ENCODE peak calls at places on chromosome 3, in five cellular contexts. X is tibial artery; O is CD8-positive, alpha-beta T cell; G is RWPE1; N is GM20000. I is an unnamed sample.

GRCh38 chr3:58946875-58947274 is 103.0 kb downstream of the CFAP20DC start:
- DNase-seq in X (no peak), O (no peak), G (no peak), N (no peak), I (no peak)

GRCh38 chr3:37579181-37579580 is 282.5 kb upstream of the CTDSPL start:
- DNase-seq in X (no peak), O (no peak), G (no peak), N (no peak), I (no peak)

GRCh38 chr3:171256445-171257250 is 203.6 kb downstream of the TNIK start:
- DNase-seq in X (no peak), O (no peak), G (no peak), N (no peak), I (no peak)

GRCh38 chr3:8298021-8298954 is 203.3 kb upstream of the LMCD1 start:
- DNase-seq in X (no peak), O (no peak), G (no peak), N (no peak), I (no peak)

GRCh38 chr3:154294016-154294415 is 30.3 kb downstream of the DHX36 start:
- DNase-seq in X (no peak), O (no peak), G (no peak), N (no peak), I (no peak)

GRCh38 chr3:129627350-129628168 is 21.1 kb upstream of the PLXND1 start:
- DNase-seq in X (peak), O (peak), G (peak), N (peak), I (peak)

GRCh38 chr3:37862712-37863551 is 1.3 kb downstream of the CTDSPL start:
- DNase-seq in X (peak), O (no peak), G (peak), N (peak), I (peak)

GRCh38 chr3:146100825-146101444 is 60.0 kb downstream of the PLOD2 start:
- DNase-seq in X (no peak), O (no peak), G (no peak), N (no peak), I (no peak)

GRCh38 chr3:107965141-107965540 is 125.7 kb downstream of the CD47 start:
- DNase-seq in X (no peak), O (no peak), G (no peak), N (no peak), I (no peak)

GRCh38 chr3:16427309-16427965 is 86.1 kb downstream of the RFTN1 start:
- DNase-seq in X (peak), O (no peak), G (no peak), N (no peak), I (peak)

GRCh38 chr3:170107926-170108325 is 70.1 kb downstream of the GPR160 start:
- DNase-seq in X (no peak), O (no peak), G (no peak), N (no peak), I (no peak)

DNA sequence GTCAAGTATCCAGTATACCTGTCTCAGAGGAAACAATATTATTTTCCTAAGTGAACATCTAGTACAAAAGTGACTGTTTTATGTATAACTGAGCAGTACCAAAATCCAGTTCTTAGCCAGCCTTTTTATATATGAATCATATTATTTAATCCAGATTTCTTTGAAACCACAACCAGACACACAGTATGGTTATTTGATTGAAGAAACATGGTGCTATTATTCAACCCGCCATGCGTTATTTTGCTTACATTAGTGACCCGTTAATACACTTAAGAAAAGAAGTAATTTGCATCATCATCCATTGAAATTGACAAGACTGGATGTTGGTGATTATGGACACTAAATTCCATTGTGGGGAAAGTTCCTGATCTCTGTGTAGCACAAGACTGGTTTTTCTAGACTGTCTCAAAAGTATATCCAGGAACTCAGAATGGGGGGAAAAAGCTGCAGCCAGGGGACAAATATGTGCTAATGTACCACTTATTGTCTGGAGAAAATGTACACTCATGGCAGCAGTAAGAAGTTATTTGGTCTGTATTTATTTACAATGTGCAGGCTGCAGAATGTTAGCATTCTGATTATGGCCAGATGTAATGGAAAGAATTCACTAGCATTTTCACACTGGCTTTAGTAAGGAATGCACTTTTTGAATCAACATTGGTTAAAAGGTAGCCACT is 80.3 kb downstream of the FILIP1L start:
- DNase-seq in X (no peak), O (no peak), G (no peak), N (no peak), I (peak)
- TF ChIP-seq CTCF in X (no peak), O (no peak), G (no peak), N (no peak), I (no peak)

GRCh38 chr3:177050466-177051237 is 146.6 kb downstream of the TBL1XR1 start:
- DNase-seq in X (no peak), O (no peak), G (peak), N (no peak), I (peak)
- TF ChIP-seq CTCF in X (peak), O (peak), G (peak), N (no peak), I (peak)

GRCh38 chr3:155496206-155496605 is 202.7 kb upstream of the STRIT1 start:
- DNase-seq in X (no peak), O (no peak), G (no peak), N (no peak), I (no peak)

GRCh38 chr3:155492841-155493240 is 199.4 kb upstream of the STRIT1 start:
- DNase-seq in X (no peak), O (no peak), G (no peak), N (no peak), I (no peak)

GRCh38 chr3:155494332-155494731 is 200.8 kb upstream of the STRIT1 start:
- DNase-seq in X (no peak), O (no peak), G (no peak), N (peak), I (no peak)

GRCh38 chr3:155495387-155495786 is 201.9 kb upstream of the STRIT1 start:
- DNase-seq in X (no peak), O (no peak), G (no peak), N (no peak), I (peak)

DNA sequence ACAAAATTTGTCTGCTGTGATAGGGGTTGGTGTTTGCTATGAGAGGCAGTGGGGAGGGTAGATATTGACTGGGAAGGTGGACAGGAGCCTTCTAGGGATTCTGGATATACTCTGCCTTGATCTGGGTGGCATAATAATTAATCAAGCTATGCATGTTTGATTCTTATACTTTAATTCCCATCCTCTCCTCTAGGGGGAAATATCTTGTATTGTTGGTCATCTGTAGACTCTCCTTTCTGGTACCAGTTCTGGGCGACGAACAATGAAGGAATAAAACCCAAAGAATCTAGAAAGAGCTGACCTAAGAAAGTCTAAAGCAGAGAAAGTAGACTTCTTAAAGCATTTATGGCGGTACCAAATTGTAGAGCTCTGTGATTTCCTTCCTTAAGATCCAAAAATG is 198.2 kb upstream of the STRIT1 start:
- DNase-seq in X (no peak), O (no peak), G (no peak), N (no peak), I (no peak)
- TF ChIP-seq CTCF in X (no peak), O (no peak), G (no peak), N (no peak), I (no peak)

DNA sequence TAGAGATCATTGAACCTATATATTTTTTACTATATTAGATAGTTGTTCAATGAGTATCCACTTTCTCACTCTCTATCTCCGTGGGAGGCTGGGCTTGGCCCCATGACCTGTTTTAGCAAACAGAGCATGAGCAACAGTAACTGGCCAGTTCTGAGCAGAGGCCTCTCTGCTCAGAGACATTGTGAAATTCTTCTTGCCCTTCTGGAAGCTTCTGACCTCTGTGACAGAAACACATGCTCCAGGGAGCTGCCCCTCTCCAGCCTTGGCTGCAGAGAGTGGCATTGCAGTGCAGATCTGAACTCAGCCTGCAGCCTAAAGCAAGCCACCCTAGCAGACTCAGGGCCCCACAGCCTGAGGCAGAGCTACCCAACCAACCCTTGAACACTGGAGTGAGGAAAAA is 20.5 kb downstream of the FAM240A start:
- DNase-seq in X (no peak), O (no peak), G (no peak), N (no peak), I (no peak)
- TF ChIP-seq CTCF in X (no peak), O (no peak), G (no peak), N (no peak), I (no peak)

DNA sequence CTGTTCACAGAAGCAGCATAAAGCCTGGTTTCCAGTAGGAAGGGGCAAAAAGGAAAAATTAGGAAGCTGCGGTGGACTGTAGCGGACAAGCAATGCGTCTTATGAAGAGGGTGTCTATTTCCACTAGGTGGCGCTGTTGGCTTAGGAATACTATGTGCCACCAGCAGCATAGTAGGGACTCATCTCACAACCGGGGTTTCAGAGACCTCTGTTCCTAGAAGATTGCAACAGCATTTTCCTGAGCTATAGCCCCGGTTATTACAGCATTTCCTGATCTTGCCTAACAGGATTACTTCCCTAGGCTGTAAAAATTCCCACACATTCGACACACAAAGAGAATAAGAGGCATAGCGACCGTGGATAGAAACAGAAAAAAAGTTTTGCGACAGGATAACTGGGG is 683.0 kb downstream of the TBL1XR1 start:
- DNase-seq in X (no peak), O (no peak), G (peak), N (no peak), I (peak)
- TF ChIP-seq CTCF in X (peak), O (no peak), G (peak), N (no peak), I (peak)